ENCODE peak calls at places on chromosomes 1 and 21, in nine cellular contexts. One of them, this sample, is unnamed.

GRCh38 chr1:30692948-30693301 is 30.5 kb downstream of the MATN1 start:
- DNase-seq in hippocampal formation: no peak
- DNase-seq in cardiac muscle cell: no peak
- DNase-seq in progenitor cell of endocrine pancreas: no peak
- DNase-seq in HepG2: no peak
- DNase-seq in NCI-H1105 treated with DMSO at 0.1 percent for 48 hours: no peak
- DNase-seq in stomach: no peak
- DNase-seq in NCI-H510A treated with DMSO at 0.1 percent for 48 hours: no peak
- DNase-seq in T-helper 17 cell: no peak
- DNase-seq in this sample: no peak

GRCh38 chr1:198304431-198304830 is 147.6 kb downstream of the NEK7 start:
- DNase-seq in NCI-H510A treated with DMSO at 0.1 percent for 48 hours: no peak
- DNase-seq in stomach: no peak
- DNase-seq in progenitor cell of endocrine pancreas: no peak
- DNase-seq in cardiac muscle cell: no peak
- DNase-seq in HepG2: no peak
- DNase-seq in T-helper 17 cell: no peak
- DNase-seq in NCI-H1105 treated with DMSO at 0.1 percent for 48 hours: peak
- DNase-seq in hippocampal formation: no peak
- DNase-seq in this sample: no peak

GRCh38 chr1:234994411-234995295 is 134.0 kb downstream of the TOMM20 start:
- DNase-seq in hippocampal formation: no peak
- DNase-seq in NCI-H1105 treated with DMSO at 0.1 percent for 48 hours: no peak
- DNase-seq in NCI-H510A treated with DMSO at 0.1 percent for 48 hours: no peak
- DNase-seq in stomach: no peak
- DNase-seq in HepG2: no peak
- DNase-seq in cardiac muscle cell: no peak
- DNase-seq in progenitor cell of endocrine pancreas: no peak
- DNase-seq in T-helper 17 cell: no peak
- DNase-seq in this sample: no peak

GRCh38 chr1:33494929-33495328 is 22.5 kb downstream of the ZSCAN20 start:
- DNase-seq in T-helper 17 cell: no peak
- DNase-seq in progenitor cell of endocrine pancreas: no peak
- DNase-seq in stomach: no peak
- DNase-seq in hippocampal formation: no peak
- DNase-seq in cardiac muscle cell: no peak
- DNase-seq in NCI-H510A treated with DMSO at 0.1 percent for 48 hours: no peak
- DNase-seq in HepG2: no peak
- DNase-seq in NCI-H1105 treated with DMSO at 0.1 percent for 48 hours: no peak
- DNase-seq in this sample: no peak

GRCh38 chr1:15152318-15153183 is 996 bp upstream of the TMEM51 start:
- DNase-seq in T-helper 17 cell: no peak
- DNase-seq in stomach: peak
- DNase-seq in cardiac muscle cell: peak
- DNase-seq in NCI-H1105 treated with DMSO at 0.1 percent for 48 hours: peak
- DNase-seq in HepG2: peak
- DNase-seq in progenitor cell of endocrine pancreas: peak
- DNase-seq in hippocampal formation: peak
- DNase-seq in NCI-H510A treated with DMSO at 0.1 percent for 48 hours: peak
- DNase-seq in this sample: peak

GRCh38 chr1:237864338-237865244 is 26.1 kb downstream of the ZP4 start:
- DNase-seq in HepG2: peak
- DNase-seq in T-helper 17 cell: no peak
- DNase-seq in cardiac muscle cell: peak
- DNase-seq in progenitor cell of endocrine pancreas: peak
- DNase-seq in NCI-H1105 treated with DMSO at 0.1 percent for 48 hours: peak
- DNase-seq in stomach: peak
- DNase-seq in NCI-H510A treated with DMSO at 0.1 percent for 48 hours: peak
- DNase-seq in hippocampal formation: peak
- DNase-seq in this sample: peak

GRCh38 chr1:33502726-33503125 is 30.3 kb downstream of the ZSCAN20 start:
- DNase-seq in NCI-H1105 treated with DMSO at 0.1 percent for 48 hours: no peak
- DNase-seq in T-helper 17 cell: no peak
- DNase-seq in HepG2: no peak
- DNase-seq in stomach: no peak
- DNase-seq in progenitor cell of endocrine pancreas: no peak
- DNase-seq in NCI-H510A treated with DMSO at 0.1 percent for 48 hours: no peak
- DNase-seq in cardiac muscle cell: no peak
- DNase-seq in hippocampal formation: no peak
- DNase-seq in this sample: no peak

GRCh38 chr1:12434174-12434573 is 183.8 kb downstream of the DHRS3 start:
- DNase-seq in NCI-H510A treated with DMSO at 0.1 percent for 48 hours: no peak
- DNase-seq in T-helper 17 cell: no peak
- DNase-seq in HepG2: no peak
- DNase-seq in hippocampal formation: no peak
- DNase-seq in progenitor cell of endocrine pancreas: no peak
- DNase-seq in stomach: no peak
- DNase-seq in cardiac muscle cell: no peak
- DNase-seq in NCI-H1105 treated with DMSO at 0.1 percent for 48 hours: no peak
- DNase-seq in this sample: no peak

GRCh38 chr1:200129480-200129879 is 102.0 kb downstream of the NR5A2 start:
- DNase-seq in progenitor cell of endocrine pancreas: no peak
- DNase-seq in HepG2: no peak
- DNase-seq in stomach: no peak
- DNase-seq in hippocampal formation: no peak
- DNase-seq in cardiac muscle cell: no peak
- DNase-seq in T-helper 17 cell: no peak
- DNase-seq in NCI-H510A treated with DMSO at 0.1 percent for 48 hours: no peak
- DNase-seq in NCI-H1105 treated with DMSO at 0.1 percent for 48 hours: no peak
- DNase-seq in this sample: no peak

GRCh38 chr1:180521474-180522203 is 19.3 kb upstream of the ACBD6 start:
- DNase-seq in hippocampal formation: no peak
- DNase-seq in cardiac muscle cell: peak
- DNase-seq in progenitor cell of endocrine pancreas: no peak
- DNase-seq in NCI-H1105 treated with DMSO at 0.1 percent for 48 hours: no peak
- DNase-seq in stomach: no peak
- DNase-seq in HepG2: peak
- DNase-seq in T-helper 17 cell: no peak
- DNase-seq in NCI-H510A treated with DMSO at 0.1 percent for 48 hours: no peak
- DNase-seq in this sample: no peak

GRCh38 chr1:63873751-63874150 is 99.9 kb downstream of the ROR1 start:
- DNase-seq in progenitor cell of endocrine pancreas: no peak
- DNase-seq in cardiac muscle cell: no peak
- DNase-seq in HepG2: no peak
- DNase-seq in NCI-H510A treated with DMSO at 0.1 percent for 48 hours: no peak
- DNase-seq in hippocampal formation: no peak
- DNase-seq in T-helper 17 cell: no peak
- DNase-seq in stomach: no peak
- DNase-seq in NCI-H1105 treated with DMSO at 0.1 percent for 48 hours: no peak
- DNase-seq in this sample: no peak

GRCh38 chr1:46575778-46576177 is 24.3 kb upstream of the KNCN start:
- DNase-seq in cardiac muscle cell: no peak
- DNase-seq in progenitor cell of endocrine pancreas: no peak
- DNase-seq in hippocampal formation: no peak
- DNase-seq in NCI-H1105 treated with DMSO at 0.1 percent for 48 hours: no peak
- DNase-seq in HepG2: no peak
- DNase-seq in stomach: no peak
- DNase-seq in NCI-H510A treated with DMSO at 0.1 percent for 48 hours: no peak
- DNase-seq in T-helper 17 cell: no peak
- DNase-seq in this sample: no peak

GRCh38 chr1:7042322-7043231 is 257.3 kb downstream of the CAMTA1 start:
- DNase-seq in NCI-H1105 treated with DMSO at 0.1 percent for 48 hours: peak
- DNase-seq in cardiac muscle cell: peak
- DNase-seq in stomach: no peak
- DNase-seq in NCI-H510A treated with DMSO at 0.1 percent for 48 hours: peak
- DNase-seq in HepG2: peak
- DNase-seq in hippocampal formation: peak
- DNase-seq in progenitor cell of endocrine pancreas: no peak
- DNase-seq in T-helper 17 cell: no peak
- DNase-seq in this sample: peak

GRCh38 chr1:40936878-40937484 is 42.5 kb upstream of the CTPS1 start:
- DNase-seq in stomach: no peak
- DNase-seq in NCI-H1105 treated with DMSO at 0.1 percent for 48 hours: no peak
- DNase-seq in HepG2: no peak
- DNase-seq in cardiac muscle cell: no peak
- DNase-seq in progenitor cell of endocrine pancreas: no peak
- DNase-seq in NCI-H510A treated with DMSO at 0.1 percent for 48 hours: no peak
- DNase-seq in hippocampal formation: no peak
- DNase-seq in T-helper 17 cell: no peak
- DNase-seq in this sample: no peak

GRCh38 chr1:209769171-209769904 is 13.5 kb downstream of the TRAF3IP3 start:
- DNase-seq in hippocampal formation: no peak
- DNase-seq in HepG2: no peak
- DNase-seq in cardiac muscle cell: peak
- DNase-seq in progenitor cell of endocrine pancreas: no peak
- DNase-seq in NCI-H510A treated with DMSO at 0.1 percent for 48 hours: no peak
- DNase-seq in stomach: no peak
- DNase-seq in NCI-H1105 treated with DMSO at 0.1 percent for 48 hours: no peak
- DNase-seq in T-helper 17 cell: peak
- DNase-seq in this sample: no peak

GRCh38 chr21:26849428-26850115 is 4.4 kb upstream of the ADAMTS1 start:
- DNase-seq in hippocampal formation: no peak
- DNase-seq in stomach: no peak
- DNase-seq in NCI-H510A treated with DMSO at 0.1 percent for 48 hours: peak
- DNase-seq in HepG2: peak
- DNase-seq in T-helper 17 cell: no peak
- DNase-seq in cardiac muscle cell: peak
- DNase-seq in progenitor cell of endocrine pancreas: no peak
- DNase-seq in NCI-H1105 treated with DMSO at 0.1 percent for 48 hours: peak
- DNase-seq in this sample: no peak

GRCh38 chr1:183106166-183106565 is 79.9 kb upstream of the LAMC2 start:
- DNase-seq in stomach: no peak
- DNase-seq in NCI-H510A treated with DMSO at 0.1 percent for 48 hours: no peak
- DNase-seq in T-helper 17 cell: no peak
- DNase-seq in HepG2: no peak
- DNase-seq in progenitor cell of endocrine pancreas: no peak
- DNase-seq in hippocampal formation: no peak
- DNase-seq in cardiac muscle cell: no peak
- DNase-seq in NCI-H1105 treated with DMSO at 0.1 percent for 48 hours: no peak
- DNase-seq in this sample: no peak